ENCODE peak calls at places on chromosomes 7 and 10, in seven cellular contexts. G, B, W, S, E, Y and Z are unnamed samples.

GRCh38 chr7:46007194-46007593 is 86.1 kb upstream of the IGFBP3 start:
- DNase-seq in W (no peak), Y (no peak), B (no peak), S (no peak), E (no peak), G (no peak), Z (no peak)

GRCh38 chr10:117736655-117737054 is 194.1 kb downstream of the EMX2 start:
- DNase-seq in G (no peak), W (no peak), S (no peak), E (no peak), Y (no peak), B (no peak), Z (no peak)

GRCh38 chr10:43824934-43825333 is 176.3 kb upstream of the ZNF32 start:
- DNase-seq in Y (no peak), G (peak), B (no peak), E (no peak), S (no peak), W (no peak), Z (no peak)

GRCh38 chr7:9026121-9026520 is 592.7 kb downstream of the NXPH1 start:
- DNase-seq in E (no peak), G (no peak), B (no peak), Y (no peak), S (no peak), W (no peak), Z (no peak)

GRCh38 chr10:124875596-124875995 is 66.3 kb upstream of the ZRANB1 start:
- DNase-seq in G (no peak), E (no peak), S (no peak), Y (no peak), B (no peak), W (no peak), Z (no peak)

GRCh38 chr7:70856889-70857511 is 274.9 kb upstream of the GALNT17 start:
- DNase-seq in E (peak), S (peak), Y (peak), W (no peak), G (peak), B (peak), Z (peak)

GRCh38 chr7:55413442-55413841 is 48.3 kb downstream of the LANCL2 start:
- DNase-seq in S (no peak), Y (no peak), G (no peak), B (no peak), E (no peak), W (no peak), Z (no peak)

GRCh38 chr10:52486840-52487611 is 172.9 kb downstream of the DKK1 start:
- DNase-seq in G (no peak), B (no peak), E (no peak), W (no peak), Y (no peak), S (no peak), Z (no peak)

GRCh38 chr7:135944753-135945152 is 32.4 kb downstream of the MTPN start:
- DNase-seq in Y (no peak), E (no peak), W (no peak), G (no peak), B (no peak), S (no peak), Z (no peak)

GRCh38 chr10:4372601-4373000 is 453.4 kb upstream of the AKR1E2 start:
- DNase-seq in Y (no peak), S (no peak), E (no peak), B (no peak), W (no peak), G (no peak), Z (no peak)

GRCh38 chr10:96495544-96495943 is 18.2 kb downstream of the TLL2 start:
- DNase-seq in G (no peak), Y (no peak), S (no peak), B (no peak), E (no peak), W (no peak), Z (no peak)

GRCh38 chr10:75079436-75080083 is 31.9 kb upstream of the SAMD8 start:
- DNase-seq in W (no peak), B (no peak), Y (no peak), S (peak), G (no peak), E (no peak), Z (no peak)

GRCh38 chr7:151679868-151680534 is 160.3 kb upstream of the RHEB start:
- DNase-seq in G (no peak), E (no peak), Y (no peak), B (no peak), W (no peak), S (no peak), Z (no peak)

GRCh38 chr7:100397336-100398081 is 24.2 kb downstream of the PILRA start:
- DNase-seq in S (no peak), G (no peak), W (no peak), B (no peak), E (no peak), Y (no peak), Z (no peak)

GRCh38 chr10:79098596-79099015 is 29.8 kb downstream of the ZMIZ1 start:
- DNase-seq in S (no peak), E (peak), Y (no peak), W (peak), G (no peak), B (no peak), Z (no peak)

GRCh38 chr7:6530626-6531491 is 20.4 kb downstream of the GRID2IP start:
- DNase-seq in G (no peak), S (peak), B (no peak), E (peak), Y (peak), W (peak), Z (no peak)

GRCh38 chr7:153832160-153832559 is 220.0 kb upstream of the DPP6 start:
- DNase-seq in E (peak), B (no peak), W (no peak), G (no peak), Y (no peak), S (no peak), Z (no peak)

GRCh38 chr10:6351540-6351939 is 148.8 kb downstream of the PFKFB3 start:
- DNase-seq in S (no peak), E (no peak), Y (no peak), W (no peak), G (no peak), B (no peak), Z (no peak)

GRCh38 chr7:133207687-133208086 is 45.2 kb upstream of the EXOC4 start:
- DNase-seq in E (peak), B (no peak), G (no peak), Y (no peak), W (no peak), S (peak), Z (no peak)

GRCh38 chr7:68700414-68700813 is 897.9 kb upstream of the AUTS2 start:
- DNase-seq in Y (no peak), E (no peak), W (no peak), G (no peak), B (no peak), S (no peak), Z (no peak)

GRCh38 chr7:157001920-157002818 is 8.3 kb downstream of the MNX1 start:
- DNase-seq in W (no peak), B (no peak), E (no peak), Y (no peak), G (no peak), S (peak), Z (no peak)

GRCh38 chr7:143046334-143046935 is 5.7 kb upstream of the OR6V1 start:
- DNase-seq in E (no peak), W (no peak), B (no peak), S (no peak), G (no peak), Y (no peak), Z (no peak)

GRCh38 chr10:43585046-43585445 is 10.6 kb upstream of the ZNF239 start:
- DNase-seq in E (no peak), Y (no peak), B (no peak), G (no peak), W (no peak), S (no peak), Z (no peak)

GRCh38 chr7:38368191-38368605 is 94.8 kb upstream of the TARP start:
- DNase-seq in W (no peak), B (peak), Y (peak), E (peak), S (peak), G (peak), Z (peak)